ENCODE peak calls at places on chromosomes 2 and 18, in six cellular contexts. G is fibroblast of mammary gland, P is fibroblast of the aortic adventitia, C is endodermal cell, U is coronary artery, D is GM12864. X is an unnamed sample.

GRCh38 chr18:9494778-9495302 is 19.5 kb downstream of the RALBP1 start:
- DNase-seq in U (no peak), D (peak; percentile 65), C (no peak), G (peak; percentile 42), P (no peak), X (peak; percentile 22)

GRCh38 chr2:165032559-165032958 is 77.2 kb upstream of the SLC38A11 start:
- DNase-seq in C (no peak), U (no peak), P (no peak), G (no peak), D (no peak), X (no peak)

GRCh38 chr18:50632895-50633515 is 73.1 kb downstream of the MAPK4 start:
- DNase-seq in U (peak; percentile 46), P (no peak), C (no peak), G (no peak), D (no peak), X (no peak)

GRCh38 chr2:178005756-178006155 is 66.8 kb downstream of the PDE11A start:
- DNase-seq in G (no peak), U (no peak), C (no peak), D (no peak), P (no peak), X (no peak)

GRCh38 chr2:64876137-64876647 is 113.0 kb upstream of the SLC1A4 start:
- DNase-seq in U (peak; percentile 76), P (peak; percentile 89), G (peak; percentile 83), C (peak; percentile 75), D (no peak), X (no peak)

GRCh38 chr2:168894101-168894500 is 3.9 kb upstream of the SPC25 start:
- DNase-seq in G (no peak), U (no peak), P (no peak), D (no peak), C (no peak), X (no peak)

GRCh38 chr2:175282300-175282699 is 100.8 kb upstream of the ATP5MC3 start:
- DNase-seq in G (peak; percentile 47), P (peak; percentile 49), C (no peak), U (no peak), D (no peak), X (peak; percentile 14)

GRCh38 chr2:32832821-32833220 is 113.9 kb upstream of the LTBP1 start:
- DNase-seq in D (no peak), U (no peak), C (no peak), P (peak; percentile 48), G (peak; percentile 16), X (no peak)

DNA sequence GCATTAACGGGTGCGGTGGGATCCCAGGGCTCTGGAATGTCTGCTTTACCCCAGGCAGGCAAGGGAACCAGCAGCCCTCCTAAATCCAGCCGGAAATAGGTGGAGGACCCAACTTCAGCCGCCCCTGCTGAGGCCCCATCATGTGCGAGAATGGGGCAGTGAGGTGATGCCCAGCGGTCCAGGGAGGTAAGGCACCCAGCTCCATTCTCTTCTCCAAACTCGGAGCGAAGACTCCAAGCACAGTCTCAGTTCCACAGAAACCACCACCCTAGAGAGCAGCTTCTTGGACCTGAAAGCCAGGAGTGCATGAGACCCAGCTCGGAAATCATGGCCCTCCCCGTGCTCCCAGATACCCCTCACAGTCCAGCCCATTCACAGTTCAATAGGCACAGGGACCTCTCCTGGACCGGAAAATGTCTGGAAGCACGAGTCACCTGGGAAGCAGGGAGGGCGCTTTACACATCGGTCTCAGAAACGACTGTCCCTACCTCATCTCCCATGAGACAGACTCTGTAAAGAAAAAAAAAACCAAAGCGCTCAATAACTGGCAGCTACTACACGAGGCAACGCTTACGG is 2.1 kb downstream of the SDC1 start:
- DNase-seq in U (no peak), P (no peak), D (no peak), C (no peak), G (no peak), X (no peak)
- H3K4me3 ChIP-seq in U (peak overlapping the region; percentile 77), P (peak overlapping the region; percentile 66), D (peak overlapping the region; percentile 87), C (peak overlapping the region; percentile 80), G (no peak overlapping the region), X (peak overlapping the region; percentile 81)

DNA sequence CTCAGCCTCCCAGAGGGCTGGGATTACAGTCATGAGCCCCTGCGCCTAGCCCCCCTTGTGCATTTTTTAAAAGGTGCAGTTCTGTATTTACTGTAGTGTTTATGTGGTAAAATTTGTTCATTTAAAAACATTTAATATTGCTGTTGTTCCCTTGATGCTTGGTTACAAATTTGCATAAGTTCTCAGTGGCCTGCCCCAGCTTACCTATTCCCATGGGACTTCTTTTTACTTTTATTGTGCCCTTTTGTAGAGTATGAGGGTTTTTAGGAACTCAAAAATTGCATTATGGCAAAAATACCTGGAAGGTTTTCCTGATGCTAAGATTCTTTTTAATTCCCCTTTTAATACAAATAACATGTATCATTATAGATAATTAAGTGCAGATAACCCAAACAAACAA is 63.0 kb downstream of the DGKD start:
- DNase-seq in P (no peak), D (no peak), C (no peak), U (no peak), G (no peak), X (no peak)
- TF ChIP-seq CTCF in P (no peak), D (no peak), C (no peak), U (no peak), G (no peak), X (no peak)

GRCh38 chr2:179049546-179050311 is at the start of gene CCDC141:
- DNase-seq in P (peak; percentile 22), D (no peak), G (no peak), U (no peak), C (no peak), X (peak; percentile 37)

GRCh38 chr2:179049203-179049545 is 763 bp downstream of the CCDC141 start:
- DNase-seq in C (no peak), G (no peak), U (no peak), D (no peak), P (no peak), X (peak; percentile 29)

GRCh38 chr2:179051250-179051649 is 1.3 kb upstream of the CCDC141 start:
- DNase-seq in C (peak; percentile 71), D (no peak), P (no peak), U (no peak), G (no peak), X (no peak)

GRCh38 chr2:179050735-179051134 is 798 bp upstream of the CCDC141 start:
- DNase-seq in P (no peak), G (no peak), D (no peak), U (no peak), C (no peak), X (no peak)
- H3K4me3 ChIP-seq in P (no peak overlapping the region), G (no peak overlapping the region), D (no peak overlapping the region), U (no peak overlapping the region), C (peak overlapping the region; percentile 86), X (no peak overlapping the region)

GRCh38 chr2:134371041-134371440 is 117.2 kb downstream of the MGAT5 start:
- DNase-seq in C (no peak), U (no peak), D (no peak), G (no peak), P (no peak), X (no peak)

GRCh38 chr2:134372141-134372540 is 118.3 kb downstream of the MGAT5 start:
- DNase-seq in C (no peak), U (no peak), D (no peak), P (peak; percentile 31), G (no peak), X (no peak)

GRCh38 chr2:134375935-134376334 is 122.1 kb downstream of the MGAT5 start:
- DNase-seq in G (peak; percentile 73), P (peak; percentile 76), U (no peak), C (peak; percentile 58), D (no peak), X (no peak)

GRCh38 chr2:134369220-134369902 is 115.5 kb downstream of the MGAT5 start:
- DNase-seq in U (no peak), P (no peak), D (no peak), C (no peak), G (no peak), X (no peak)

DNA sequence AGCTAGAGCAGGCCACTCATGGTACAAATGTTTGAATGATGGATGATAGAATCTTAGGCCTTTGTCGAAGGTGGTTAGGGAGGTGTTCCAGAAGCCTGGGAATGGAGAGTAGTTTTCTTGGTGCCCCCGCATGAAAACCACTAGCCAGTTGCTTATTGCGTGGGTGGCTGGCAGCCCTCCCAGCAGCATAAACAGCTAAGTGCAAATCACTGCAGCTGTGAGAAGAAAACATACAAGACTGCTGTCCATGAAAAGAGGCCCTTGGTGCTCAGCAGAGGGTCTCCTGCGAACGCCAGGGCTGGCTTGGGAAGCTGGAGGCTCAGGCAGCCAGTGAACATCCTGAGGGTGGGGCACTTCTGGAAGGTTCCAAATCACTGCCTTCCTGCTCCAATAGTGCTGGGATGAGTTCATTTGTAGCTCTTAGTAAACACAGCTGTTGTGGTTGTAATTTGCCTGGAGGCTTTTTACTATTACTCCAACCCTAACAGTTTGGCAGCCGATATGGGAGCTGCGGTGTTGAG is 118.8 kb downstream of the MGAT5 start:
- DNase-seq in U (no peak), P (peak; percentile 76), C (no peak), D (no peak), G (peak; percentile 89), X (no peak)
- TF ChIP-seq CTCF in U (no peak), P (no peak), C (no peak), D (no peak), G (peak; percentile 0), X (no peak)

DNA sequence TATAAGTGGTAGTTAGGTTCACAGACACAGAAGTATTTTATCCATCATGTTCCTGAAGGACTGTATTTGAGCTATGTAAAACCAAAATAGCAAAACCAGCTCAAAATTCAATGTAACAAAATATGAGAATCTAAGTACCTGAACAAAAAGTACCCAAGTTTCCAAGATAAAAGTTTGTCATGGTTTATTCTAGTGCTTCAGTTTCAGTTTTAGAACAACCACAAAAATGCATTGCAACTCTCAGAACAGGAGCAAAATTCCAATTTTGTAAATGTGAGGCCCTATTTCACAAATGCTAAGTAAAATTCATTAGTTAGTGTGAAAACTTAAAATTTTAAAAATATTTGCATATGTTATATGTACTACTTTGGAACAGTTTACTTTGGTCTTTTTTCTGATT is 5.0 kb upstream of the ALPK2 start:
- DNase-seq in D (no peak), G (no peak), P (no peak), C (no peak), U (no peak), X (peak; percentile 43)
- H3K4me3 ChIP-seq in D (no peak overlapping the region), G (no peak overlapping the region), P (no peak overlapping the region), C (no peak overlapping the region), U (no peak overlapping the region), X (no peak overlapping the region)

DNA sequence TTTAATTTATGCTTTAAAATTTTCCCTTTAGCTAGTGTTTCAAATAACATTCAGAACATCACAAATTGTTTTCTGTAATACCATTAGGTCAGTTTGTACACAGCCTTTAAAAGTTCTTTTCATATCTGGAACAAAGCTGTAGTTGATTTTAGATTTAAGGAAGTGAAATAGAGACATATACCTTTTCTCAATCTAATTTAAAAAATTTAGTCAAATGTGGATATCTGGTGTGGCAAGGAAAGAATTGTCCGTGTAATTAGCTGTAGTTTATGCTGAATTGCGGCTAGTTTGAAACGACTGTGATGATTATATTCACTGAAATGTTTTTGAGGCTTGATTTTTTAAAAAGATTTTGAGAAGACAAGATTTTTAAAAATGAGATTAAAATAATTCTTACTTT is 59.9 kb downstream of the EML6 start:
- DNase-seq in P (no peak), D (no peak), C (no peak), U (no peak), G (no peak), X (no peak)
- TF ChIP-seq CTCF in P (no peak), D (no peak), C (no peak), U (no peak), G (no peak), X (no peak)

X was measured in GM06990.